ENCODE peak calls at places on chromosome 4, in eight cellular contexts. S is transverse colon, D is K562, F is prostate gland, R is suprapubic skin, Y is HCT116, N is stomach, E is endothelial cell of umbilical vein. B is an unnamed sample.

GRCh38 chr4:163493643-163494359 is 689 bp upstream of the TMA16 start:
- DNase-seq in S (peak), D (no peak), F (no peak), R (no peak), Y (no peak), N (peak), E (peak), B (peak)

GRCh38 chr4:127708985-127709384 is 21.2 kb upstream of the SLC25A31 start:
- DNase-seq in S (no peak), D (no peak), F (peak), R (no peak), Y (peak), N (peak), E (peak), B (no peak)

GRCh38 chr4:87589531-87589930 is 18.8 kb upstream of the DSPP start:
- DNase-seq in S (no peak), D (no peak), F (no peak), R (no peak), Y (no peak), N (no peak), E (no peak), B (no peak)

GRCh38 chr4:75071241-75071778 is 138.4 kb downstream of the PARM1 start:
- DNase-seq in S (no peak), D (no peak), F (no peak), R (no peak), Y (no peak), N (no peak), E (no peak), B (no peak)

GRCh38 chr4:128737098-128737513 is 72.4 kb upstream of the JADE1 start:
- DNase-seq in S (no peak), D (no peak), F (no peak), R (no peak), Y (no peak), N (peak), E (no peak), B (no peak)

GRCh38 chr4:107800058-107800457 is 24.7 kb upstream of the SGMS2 start:
- DNase-seq in S (peak), D (no peak), F (no peak), R (no peak), Y (no peak), N (no peak), E (peak), B (no peak)

GRCh38 chr4:182143086-182143821 is 99.9 kb upstream of the TENM3 start:
- DNase-seq in S (peak), D (no peak), F (no peak), R (no peak), Y (no peak), N (no peak), E (no peak), B (no peak)

GRCh38 chr4:42515156-42515884 is 118.0 kb downstream of the SHISA3 start:
- DNase-seq in S (no peak), D (no peak), F (no peak), R (no peak), Y (no peak), N (no peak), E (no peak), B (no peak)

GRCh38 chr4:21726255-21726815 is 222.2 kb downstream of the KCNIP4 start:
- DNase-seq in S (no peak), D (no peak), F (no peak), R (no peak), Y (no peak), N (no peak), E (peak), B (no peak)

GRCh38 chr4:43932448-43932847 is 516.2 kb downstream of the KCTD8 start:
- DNase-seq in S (no peak), D (no peak), F (no peak), R (no peak), Y (no peak), N (no peak), E (no peak), B (no peak)

GRCh38 chr4:26958925-26959653 is 98.4 kb downstream of the STIM2 start:
- DNase-seq in S (no peak), D (no peak), F (no peak), R (no peak), Y (no peak), N (no peak), E (no peak), B (no peak)

GRCh38 chr4:26964994-26965393 is 104.4 kb downstream of the STIM2 start:
- DNase-seq in S (no peak), D (no peak), F (no peak), R (no peak), Y (no peak), N (no peak), E (no peak), B (no peak)

GRCh38 chr4:26964512-26964911 is 103.9 kb downstream of the STIM2 start:
- DNase-seq in S (no peak), D (no peak), F (no peak), R (no peak), Y (no peak), N (no peak), E (no peak), B (no peak)

GRCh38 chr4:26959654-26960047 is 99.0 kb downstream of the STIM2 start:
- DNase-seq in S (no peak), D (no peak), F (no peak), R (no peak), Y (no peak), N (no peak), E (no peak), B (no peak)

DNA sequence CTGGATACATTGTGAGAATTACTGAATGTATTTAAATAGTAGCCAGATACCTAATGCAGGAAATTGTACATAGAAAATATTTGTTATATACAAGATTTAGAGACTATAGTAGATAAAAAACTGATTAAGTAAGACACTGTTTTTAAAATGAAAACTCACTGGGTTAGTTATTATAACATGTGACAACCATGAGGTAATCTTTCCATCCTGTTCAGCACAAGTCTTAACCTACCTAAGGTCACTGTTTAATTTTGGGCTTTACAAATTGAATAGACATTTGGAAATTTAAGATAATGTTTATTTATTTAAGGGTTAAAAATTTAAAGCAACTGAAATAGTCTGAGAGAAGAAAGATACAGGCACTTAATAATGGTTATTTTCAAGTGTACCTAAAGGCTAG is 102.1 kb downstream of the STIM2 start:
- DNase-seq in S (no peak), D (no peak), F (no peak), R (no peak), Y (no peak), N (no peak), E (no peak), B (no peak)
- H3K4me3 ChIP-seq in S (no peak), D (no peak), F (no peak), R (no peak), Y (no peak), N (no peak), E (no peak), B (no peak)

GRCh38 chr4:3205995-3206394 is 43.0 kb upstream of the MSANTD1 start:
- DNase-seq in S (no peak), D (no peak), F (no peak), R (peak), Y (no peak), N (no peak), E (no peak), B (no peak)

GRCh38 chr4:3204021-3204431 is 44.9 kb upstream of the MSANTD1 start:
- DNase-seq in S (peak), D (no peak), F (no peak), R (peak), Y (no peak), N (peak), E (no peak), B (no peak)

GRCh38 chr4:3200423-3201090 is 48.4 kb upstream of the MSANTD1 start:
- DNase-seq in S (no peak), D (no peak), F (no peak), R (peak), Y (no peak), N (no peak), E (no peak), B (no peak)

GRCh38 chr4:3201718-3202702 is 46.9 kb upstream of the MSANTD1 start:
- DNase-seq in S (peak), D (no peak), F (no peak), R (peak), Y (no peak), N (peak), E (no peak), B (no peak)

GRCh38 chr4:3202836-3203820 is 45.8 kb upstream of the MSANTD1 start:
- DNase-seq in S (no peak), D (no peak), F (no peak), R (peak), Y (no peak), N (no peak), E (no peak), B (no peak)
- TF ChIP-seq POLR2A in S (no peak), D (no peak), F (no peak), R (no peak), Y (no peak), N (no peak), E (no peak), B (no peak)

GRCh38 chr4:20616313-20616712 is 83.9 kb upstream of the PACRGL start:
- DNase-seq in S (no peak), D (no peak), F (peak), R (no peak), Y (no peak), N (no peak), E (no peak), B (no peak)

GRCh38 chr4:20615492-20616136 is 84.6 kb upstream of the PACRGL start:
- DNase-seq in S (no peak), D (no peak), F (no peak), R (no peak), Y (peak), N (no peak), E (peak), B (no peak)

GRCh38 chr4:20618729-20619128 is 81.5 kb upstream of the PACRGL start:
- DNase-seq in S (no peak), D (no peak), F (no peak), R (no peak), Y (no peak), N (no peak), E (no peak), B (no peak)

GRCh38 chr4:20616848-20617247 is 83.4 kb upstream of the PACRGL start:
- DNase-seq in S (no peak), D (no peak), F (no peak), R (peak), Y (no peak), N (no peak), E (no peak), B (no peak)

GRCh38 chr4:20618010-20618409 is 82.2 kb upstream of the PACRGL start:
- DNase-seq in S (peak), D (no peak), F (peak), R (no peak), Y (no peak), N (no peak), E (peak), B (no peak)
- TF ChIP-seq POLR2AphosphoS5 in S (no peak), D (no peak), F (no peak), R (no peak), Y (no peak), N (no peak), E (no peak), B (no peak)

GRCh38 chr4:122836941-122837340 is 10.3 kb downstream of the FGF2 start:
- DNase-seq in S (no peak), D (no peak), F (no peak), R (no peak), Y (no peak), N (no peak), E (peak), B (no peak)

GRCh38 chr4:122833999-122834398 is 7.4 kb downstream of the FGF2 start:
- DNase-seq in S (no peak), D (peak), F (no peak), R (no peak), Y (no peak), N (no peak), E (peak), B (no peak)

GRCh38 chr4:122830392-122831095 is 3.9 kb downstream of the FGF2 start:
- DNase-seq in S (no peak), D (no peak), F (no peak), R (no peak), Y (no peak), N (no peak), E (no peak), B (no peak)

GRCh38 chr4:122831515-122832196 is 5.0 kb downstream of the FGF2 start:
- DNase-seq in S (no peak), D (no peak), F (no peak), R (no peak), Y (no peak), N (no peak), E (no peak), B (no peak)

DNA sequence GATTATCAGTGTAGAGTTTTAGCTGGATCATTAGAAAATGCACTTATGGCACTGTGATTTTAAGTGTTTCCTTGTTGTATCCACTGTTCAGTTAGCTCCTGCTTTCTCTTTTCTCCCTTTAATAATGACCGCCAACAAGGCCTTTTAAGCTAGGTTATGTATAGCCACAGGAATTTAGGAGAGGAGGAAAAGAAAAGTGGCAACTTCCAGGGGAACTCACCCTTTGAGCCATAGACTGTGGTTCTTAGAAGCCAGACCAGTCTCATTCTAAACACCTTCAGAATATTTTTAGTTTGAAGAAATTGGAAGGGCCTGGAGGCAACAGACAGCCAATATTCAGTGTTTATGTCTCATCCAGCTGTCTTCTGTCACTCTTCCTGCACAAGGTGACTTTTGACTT is 6.1 kb downstream of the FGF2 start:
- DNase-seq in S (no peak), D (no peak), F (no peak), R (no peak), Y (no peak), N (no peak), E (no peak), B (no peak)
- H3K4me3 ChIP-seq in S (no peak), D (no peak), F (no peak), R (no peak), Y (no peak), N (no peak), E (no peak), B (no peak)

DNA sequence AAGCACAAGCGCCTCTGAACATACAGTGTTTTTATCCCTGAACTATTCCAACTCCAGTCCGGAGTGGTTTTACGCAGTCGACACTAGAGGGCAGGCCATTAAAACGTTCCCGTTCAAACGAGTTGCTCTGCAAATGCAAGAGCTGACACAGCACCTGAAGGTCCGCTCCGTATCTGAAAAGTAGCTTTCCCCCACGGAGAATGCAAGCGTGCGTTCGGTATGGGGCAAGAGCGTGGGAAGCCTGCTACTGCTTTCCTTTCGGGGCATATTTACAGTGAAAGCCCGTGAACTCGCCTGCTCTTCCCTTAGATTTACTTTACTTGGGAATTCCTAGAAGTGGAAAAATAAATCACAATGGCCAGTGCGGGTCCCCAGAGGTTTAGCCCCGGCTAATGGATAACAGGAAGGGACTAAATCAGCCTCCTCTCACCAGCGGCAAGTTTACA is 190.8 kb downstream of the TSPAN5 start:
- DNase-seq in S (peak), D (peak), F (peak), R (peak), Y (peak), N (peak), E (peak), B (peak)
- TF ChIP-seq POLR2A in S (no peak), D (no peak), F (no peak), R (no peak), Y (no peak), N (no peak), E (no peak), B (no peak)